ENCODE peak calls at places on chromosomes 4 and X, in eight cellular contexts. W, H, Z, B, V, G, U and K are unnamed samples.

GRCh38 chr4:164550989-164551712 is 202.8 kb upstream of the SMIM31 start:
- DNase-seq in W (no peak), H (no peak), Z (no peak), B (no peak), V (no peak), G (no peak), U (no peak), K (no peak)

GRCh38 chr4:116016201-116016600 is 902.8 kb upstream of the NDST4 start:
- DNase-seq in W (peak; percentile 42), H (peak; percentile 10), Z (no peak), B (peak; percentile 84), V (no peak), G (peak; percentile 18), U (peak; percentile 74), K (no peak)

GRCh38 chr4:9762823-9763475 is 18.5 kb upstream of the DRD5 start:
- DNase-seq in W (peak; percentile 62), H (peak; percentile 25), Z (peak; percentile 74), B (peak; percentile 87), V (no peak), G (peak; percentile 70), U (peak; percentile 64), K (peak; percentile 26)

GRCh38 chrX:136221851-136222513 is 29.2 kb downstream of the MAP7D3 start:
- DNase-seq in W (no peak), H (no peak), Z (no peak), B (no peak), V (no peak), G (no peak), U (no peak), K (no peak)

GRCh38 chr4:111773858-111774257 is 371.4 kb upstream of the FAM241A start:
- DNase-seq in W (no peak), H (no peak), Z (peak; percentile 76), B (no peak), V (no peak), G (no peak), U (peak; percentile 5), K (no peak)

GRCh38 chr4:121726642-121727268 is 30.0 kb upstream of the ANXA5 start:
- DNase-seq in W (peak; percentile 48), H (peak; percentile 55), Z (peak; percentile 76), B (peak; percentile 86), V (no peak), G (peak; percentile 61), U (peak; percentile 82), K (no peak)

GRCh38 chr4:123170843-123171242 is 225.8 kb upstream of the SPRY1 start:
- DNase-seq in W (no peak), H (no peak), Z (no peak), B (peak; percentile 48), V (no peak), G (no peak), U (no peak), K (no peak)

GRCh38 chrX:72020788-72021187 is 110.1 kb downstream of the NHSL2 start:
- DNase-seq in W (no peak), H (no peak), Z (no peak), B (no peak), V (no peak), G (no peak), U (no peak), K (no peak)

GRCh38 chrX:3550160-3550765 is 163.2 kb downstream of the PRKX start:
- DNase-seq in W (no peak), H (no peak), Z (peak; percentile 87), B (peak; percentile 24), V (no peak), G (no peak), U (peak; percentile 45), K (no peak)

GRCh38 chr4:5865896-5866599 is 26.8 kb downstream of the CRMP1 start:
- DNase-seq in W (no peak), H (no peak), Z (no peak), B (no peak), V (no peak), G (no peak), U (no peak), K (no peak)

GRCh38 chrX:30612250-30612655 is 34.7 kb upstream of the TASL start:
- DNase-seq in W (no peak), H (no peak), Z (no peak), B (no peak), V (no peak), G (no peak), U (no peak), K (no peak)

GRCh38 chr4:146333187-146333894 is 119.0 kb downstream of the REELD1 start:
- DNase-seq in W (peak; percentile 45), H (peak; percentile 59), Z (peak; percentile 47), B (peak; percentile 57), V (no peak), G (no peak), U (peak; percentile 92), K (no peak)

GRCh38 chrX:65581661-65582339 is 47.2 kb upstream of the LAS1L start:
- DNase-seq in W (peak; percentile 44), H (peak; percentile 11), Z (peak; percentile 78), B (peak; percentile 71), V (no peak), G (peak; percentile 48), U (peak; percentile 68), K (no peak)

GRCh38 chr4:86603486-86603885 is 9.4 kb downstream of the PTPN13 start:
- DNase-seq in W (no peak), H (no peak), Z (no peak), B (no peak), V (no peak), G (no peak), U (no peak), K (no peak)

GRCh38 chrX:11386001-11386523 is 92.8 kb downstream of the AMELX start:
- DNase-seq in W (peak; percentile 24), H (peak; percentile 24), Z (no peak), B (peak; percentile 82), V (peak; percentile 57), G (no peak), U (peak; percentile 86), K (no peak)

GRCh38 chr4:7206856-7207567 is 14.7 kb downstream of the SORCS2 start:
- DNase-seq in W (peak; percentile 88), H (peak; percentile 55), Z (peak; percentile 28), B (peak; percentile 81), V (peak; percentile 92), G (no peak), U (peak; percentile 85), K (peak; percentile 25)

GRCh38 chrX:117957128-117957527 is 159.5 kb downstream of the KLHL13 start:
- DNase-seq in W (no peak), H (no peak), Z (no peak), B (peak; percentile 0), V (no peak), G (no peak), U (peak; percentile 3), K (no peak)

GRCh38 chr4:123599920-123600394 is 203.4 kb downstream of the SPRY1 start:
- DNase-seq in W (peak; percentile 45), H (no peak), Z (peak; percentile 81), B (peak; percentile 91), V (peak; percentile 76), G (no peak), U (peak; percentile 42), K (peak; percentile 45)

GRCh38 chr4:139603576-139604387 is 47.8 kb upstream of the SETD7 start:
- DNase-seq in W (peak; percentile 65), H (no peak), Z (peak; percentile 80), B (peak; percentile 82), V (no peak), G (peak; percentile 49), U (peak; percentile 72), K (no peak)

GRCh38 chr4:95165926-95166524 is 382.7 kb downstream of the UNC5C start:
- DNase-seq in W (peak; percentile 52), H (peak; percentile 39), Z (peak; percentile 56), B (peak; percentile 87), V (no peak), G (peak; percentile 57), U (peak; percentile 72), K (peak; percentile 29)

GRCh38 chr4:87150498-87151261 is 69.7 kb downstream of the KLHL8 start:
- DNase-seq in W (peak; percentile 83), H (peak; percentile 34), Z (peak; percentile 74), B (peak; percentile 84), V (no peak), G (peak; percentile 55), U (peak; percentile 78), K (no peak)

GRCh38 chr4:25852105-25852504 is 10.7 kb downstream of the SEL1L3 start:
- DNase-seq in W (no peak), H (no peak), Z (no peak), B (no peak), V (no peak), G (no peak), U (no peak), K (no peak)

GRCh38 chrX:155406429-155406828 is 24.5 kb downstream of the F8A2 start:
- DNase-seq in W (no peak), H (no peak), Z (no peak), B (no peak), V (no peak), G (no peak), U (no peak), K (no peak)

GRCh38 chr4:122712782-122713181 is 19.7 kb upstream of the BBS12 start:
- DNase-seq in W (peak; percentile 38), H (no peak), Z (no peak), B (no peak), V (no peak), G (no peak), U (peak; percentile 70), K (no peak)

GRCh38 chr4:17535906-17536305 is 20.9 kb downstream of the CLRN2 start:
- DNase-seq in W (no peak), H (no peak), Z (peak; percentile 17), B (peak; percentile 35), V (no peak), G (peak; percentile 19), U (peak; percentile 22), K (no peak)

DNA sequence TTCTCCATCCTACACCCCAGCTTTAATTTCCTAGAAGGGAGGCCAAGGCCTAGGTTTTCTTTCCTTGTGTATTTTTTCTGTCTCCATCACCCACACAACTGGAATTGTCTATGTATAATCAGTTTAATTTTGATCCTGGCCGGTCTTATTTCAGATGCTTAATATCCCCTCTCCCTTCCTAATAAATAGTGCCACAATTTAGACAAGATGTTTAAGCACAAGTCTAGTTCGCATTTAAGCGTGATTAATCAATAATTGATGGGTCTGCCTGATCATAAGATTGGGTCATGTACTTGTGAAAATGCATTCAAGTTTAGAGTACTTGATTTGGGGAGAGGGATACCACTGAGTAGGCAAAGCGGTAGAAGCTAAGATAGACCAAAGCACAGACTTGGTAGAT is 2.4 kb downstream of the BMP2K start:
- DNase-seq in W (no peak), H (no peak), Z (no peak), B (no peak), V (no peak), G (no peak), U (no peak), K (no peak)
- H3K4me3 ChIP-seq in W (no peak overlapping the region), H (no peak overlapping the region), Z (no peak overlapping the region), B (no peak overlapping the region), V (peak overlapping the region; percentile 90), G (no peak overlapping the region), U (peak overlapping the region; percentile 54), K (peak overlapping the region; percentile 85)

GRCh38 chrX:39935414-39936064 is 162.2 kb downstream of the BCOR start:
- DNase-seq in W (peak; percentile 18), H (no peak), Z (no peak), B (no peak), V (no peak), G (no peak), U (no peak), K (no peak)
- TF ChIP-seq CTCF in W (peak; percentile 44), H (peak; percentile 5), Z (no peak), B (no peak), V (no peak), G (no peak), U (no peak), K (no peak)

GRCh38 chr4:1577818-1578217 is 106.3 kb downstream of the FAM53A start:
- DNase-seq in W (no peak), H (no peak), Z (no peak), B (no peak), V (peak; percentile 34), G (no peak), U (no peak), K (no peak)
- H3K4me3 ChIP-seq in W (no peak overlapping the region), H (no peak overlapping the region), Z (no peak overlapping the region), B (no peak overlapping the region), V (no peak overlapping the region), G (no peak overlapping the region), U (no peak overlapping the region), K (no peak overlapping the region)

GRCh38 chr4:176150283-176150682 is 45.1 kb downstream of the SPATA4 start:
- DNase-seq in W (peak; percentile 7), H (peak; percentile 13), Z (peak; percentile 6), B (peak; percentile 66), V (no peak), G (peak; percentile 23), U (peak; percentile 58), K (peak; percentile 9)
- TF ChIP-seq CTCF in W (peak; percentile 23), H (peak; percentile 36), Z (peak; percentile 37), B (peak; percentile 19), V (peak; percentile 60), G (peak; percentile 58), U (peak; percentile 32), K (peak; percentile 52)